ENCODE peak calls at places on chromosomes 5 and 9, in seven cellular contexts. Y is DND-41; C is CD4-positive, CD25-positive, alpha-beta regulatory T cell; B is upper lobe of right lung; D is HCT116; Z is mucosa of descending colon; L is heart right ventricle. E is an unnamed sample.

GRCh38 chr5:179969110-179969509 is 61.4 kb upstream of the TBC1D9B start:
- ATAC-seq in C (no peak), B (no peak), D (no peak), L (no peak), Z (peak; percentile 83), Y (no peak), E (no peak)

GRCh38 chr5:72234898-72235297 is 85.1 kb downstream of the MRPS27 start:
- ATAC-seq in B (no peak), C (no peak), Z (no peak), Y (no peak), L (no peak), D (peak; percentile 72), E (no peak)

GRCh38 chr9:4569101-4569500 is 78.8 kb downstream of the SLC1A1 start:
- ATAC-seq in B (no peak), L (no peak), C (no peak), Y (no peak), Z (no peak), D (no peak), E (no peak)

GRCh38 chr9:125626187-125626586 is 80.8 kb downstream of the MAPKAP1 start:
- ATAC-seq in Z (no peak), B (no peak), D (no peak), C (no peak), L (no peak), Y (no peak), E (no peak)

GRCh38 chr9:73528922-73529321 is 377.3 kb downstream of the ANXA1 start:
- ATAC-seq in B (no peak), C (no peak), D (no peak), Z (no peak), Y (no peak), L (no peak), E (no peak)

GRCh38 chr5:27026791-27027190 is 11.6 kb downstream of the CDH9 start:
- ATAC-seq in C (no peak), Z (no peak), Y (no peak), D (no peak), L (no peak), B (no peak), E (no peak)

GRCh38 chr5:82446765-82447164 is 168.6 kb upstream of the RPS23 start:
- ATAC-seq in Y (no peak), Z (no peak), D (no peak), L (peak; percentile 56), C (no peak), B (no peak), E (peak; percentile 52)

GRCh38 chr5:24320633-24321032 is 324.1 kb downstream of the CDH10 start:
- ATAC-seq in L (no peak), D (no peak), Z (no peak), C (no peak), Y (no peak), B (no peak), E (no peak)

GRCh38 chr5:179906795-179907569 is 715 bp downstream of the TBC1D9B start:
- ATAC-seq in D (peak; percentile 31), C (peak; percentile 1), B (peak; percentile 16), Y (peak; percentile 61), L (peak; percentile 20), Z (peak; percentile 49), E (no peak)

GRCh38 chr5:174056064-174056842 is 10.7 kb downstream of the NSG2 start:
- ATAC-seq in D (no peak), C (no peak), Y (no peak), L (peak; percentile 86), Z (no peak), B (no peak), E (no peak)

GRCh38 chr5:154317916-154318315 is 127.4 kb downstream of the GALNT10 start:
- ATAC-seq in D (no peak), C (no peak), Z (no peak), Y (no peak), B (no peak), L (no peak), E (no peak)

GRCh38 chr5:174698156-174698555 is 26.2 kb upstream of the MSX2 start:
- ATAC-seq in C (no peak), Z (no peak), B (no peak), Y (no peak), D (no peak), L (no peak), E (no peak)

GRCh38 chr9:70532753-70533152 is 118.3 kb upstream of the KLF9 start:
- ATAC-seq in D (no peak), C (no peak), L (no peak), Y (no peak), Z (no peak), B (no peak), E (no peak)

GRCh38 chr5:65651144-65651543 is 26.3 kb downstream of the SHLD3 start:
- ATAC-seq in L (no peak), D (no peak), C (no peak), Z (peak; percentile 78), B (no peak), Y (no peak), E (no peak)

GRCh38 chr9:93865716-93866115 is 89.4 kb downstream of the BARX1 start:
- ATAC-seq in C (no peak), L (no peak), Z (no peak), Y (no peak), B (no peak), D (no peak), E (no peak)

GRCh38 chr9:4258321-4259093 is 41.4 kb downstream of the GLIS3 start:
- ATAC-seq in Y (no peak), Z (no peak), B (no peak), D (no peak), L (no peak), C (no peak), E (no peak)

GRCh38 chr5:131488463-131488862 is 146.6 kb downstream of the RAPGEF6 start:
- ATAC-seq in Y (no peak), D (no peak), L (no peak), Z (no peak), C (no peak), B (no peak), E (no peak)

GRCh38 chr9:105259731-105260612 is 15.5 kb downstream of the SLC44A1 start:
- ATAC-seq in Z (no peak), Y (no peak), L (peak; percentile 33), C (no peak), B (peak; percentile 70), D (no peak), E (peak; percentile 78)

GRCh38 chr9:127340721-127341120 is 56.2 kb upstream of the SLC2A8 start:
- ATAC-seq in D (no peak), L (peak; percentile 48), C (no peak), B (peak; percentile 50), Z (no peak), Y (no peak), E (peak; percentile 16)

GRCh38 chr5:129906177-129906887 is 2.1 kb downstream of the CHSY3 start:
- ATAC-seq in C (no peak), B (no peak), Y (no peak), D (no peak), Z (no peak), L (no peak), E (no peak)

GRCh38 chr9:111036068-111036789 is 2.0 kb downstream of the LPAR1 start:
- ATAC-seq in Z (peak; percentile 63), D (no peak), B (peak; percentile 59), Y (no peak), C (no peak), L (peak; percentile 46), E (peak; percentile 50)

GRCh38 chr5:151110992-151111391 is 30.2 kb upstream of the TNIP1 start:
- ATAC-seq in D (no peak), Y (no peak), Z (no peak), B (no peak), C (no peak), L (no peak), E (no peak)

GRCh38 chr9:71768388-71769174 is at the start of gene CEMIP2:
- ATAC-seq in C (peak; percentile 87), Y (peak; percentile 85), B (peak; percentile 91), L (peak; percentile 91), Z (peak; percentile 85), D (peak; percentile 82), E (peak; percentile 90)
- H3K4me3 ChIP-seq in C (peak within 1 kb of the TSS; percentile 98), Y (peak within 1 kb of the TSS; percentile 32), B (peak within 1 kb of the TSS; percentile 83), L (peak within 1 kb of the TSS; percentile 89), Z (peak within 1 kb of the TSS; percentile 69), D (peak within 1 kb of the TSS; percentile 76), E (peak within 1 kb of the TSS; percentile 67)

DNA sequence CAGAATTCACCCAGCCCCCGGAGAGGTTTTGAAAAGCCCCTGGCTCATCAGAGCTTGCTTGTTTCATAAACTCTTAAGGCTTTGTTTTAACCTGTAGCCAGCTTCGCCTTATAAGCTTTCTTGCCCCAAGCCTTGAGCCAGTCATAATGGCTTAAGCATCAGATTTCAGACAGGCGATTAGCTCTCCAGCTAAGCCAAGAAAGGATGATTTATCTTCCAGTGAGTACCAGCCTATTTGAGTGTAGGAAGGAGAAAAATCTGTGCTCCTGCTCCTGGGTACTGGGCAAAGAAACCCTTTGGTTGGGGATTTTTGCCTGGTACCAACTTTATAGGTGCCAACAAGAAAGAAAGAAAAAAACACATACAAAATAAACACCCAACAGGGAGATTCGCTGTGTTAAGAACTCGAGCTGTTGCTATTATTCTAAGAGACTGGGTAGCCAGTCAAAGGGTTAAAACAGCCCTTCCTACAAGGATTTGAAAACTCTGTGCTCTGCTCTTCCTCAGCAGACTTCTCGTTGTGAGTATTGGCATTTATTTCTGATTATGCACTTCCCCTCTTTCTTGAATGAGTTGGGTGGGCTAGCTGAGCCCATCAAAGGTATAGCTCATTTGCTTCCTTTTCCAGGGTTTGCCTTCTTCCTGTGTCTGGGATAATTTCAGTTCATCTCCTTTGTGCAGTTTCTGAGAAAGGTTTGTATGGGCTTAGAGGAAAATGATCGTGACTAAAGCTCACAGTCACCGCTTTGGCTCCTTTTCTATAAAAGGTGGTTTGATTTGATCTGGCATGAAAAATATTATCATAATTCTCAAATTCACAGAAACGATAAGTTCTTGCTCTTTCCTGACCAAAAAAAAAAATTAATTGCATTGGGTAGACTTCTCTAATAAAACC is 157.2 kb upstream of the DMRT1 start:
- ATAC-seq in D (no peak), B (no peak), C (no peak), Y (no peak), Z (no peak), L (no peak), E (peak; percentile 38)
- H3K4me3 ChIP-seq in D (no peak overlapping the region), B (no peak overlapping the region), C (no peak overlapping the region), Y (no peak overlapping the region), Z (no peak overlapping the region), L (no peak overlapping the region), E (peak overlapping the region; percentile 44)

GRCh38 chr9:122348791-122349190 is 22.0 kb upstream of the PTGS1 start:
- ATAC-seq in Z (peak; percentile 4), B (no peak), D (no peak), Y (no peak), L (no peak), C (no peak), E (no peak)

GRCh38 chr9:122346478-122347347 is 24.1 kb upstream of the PTGS1 start:
- ATAC-seq in B (peak; percentile 71), L (peak; percentile 78), D (peak; percentile 59), C (no peak), Y (no peak), Z (peak; percentile 66), E (peak; percentile 76)

GRCh38 chr9:122349201-122349600 is 21.6 kb upstream of the PTGS1 start:
- ATAC-seq in Z (no peak), D (no peak), C (no peak), B (no peak), Y (no peak), L (no peak), E (no peak)

GRCh38 chr9:122348288-122348777 is 22.5 kb upstream of the PTGS1 start:
- ATAC-seq in C (no peak), D (no peak), B (no peak), L (no peak), Y (no peak), Z (no peak), E (no peak)

GRCh38 chr9:122347348-122348287 is 23.2 kb upstream of the PTGS1 start:
- ATAC-seq in D (peak; percentile 65), B (peak; percentile 2), Y (no peak), C (no peak), L (peak; percentile 8), Z (peak; percentile 70), E (peak; percentile 10)
- H3K4me3 ChIP-seq in D (peak overlapping the region; percentile 44), B (peak overlapping the region; percentile 56), Y (no peak overlapping the region), C (no peak overlapping the region), L (peak overlapping the region; percentile 48), Z (no peak overlapping the region), E (peak overlapping the region; percentile 39)

GRCh38 chr9:38421498-38422211 is 2.6 kb downstream of the IGFBPL1 start:
- ATAC-seq in Y (no peak), D (no peak), Z (no peak), B (peak; percentile 38), C (no peak), L (no peak), E (no peak)
- H3K4me3 ChIP-seq in Y (no peak overlapping the region), D (no peak overlapping the region), Z (no peak overlapping the region), B (no peak overlapping the region), C (no peak overlapping the region), L (no peak overlapping the region), E (no peak overlapping the region)

E was measured in gastroesophageal sphincter.